ENCODE peak calls at places on chromosomes 1 and 21, in six cellular contexts. One of them, this sample, is unnamed.

GRCh38 chr1:204842892-204843291 is 27.8 kb upstream of the NFASC start:
- DNase-seq in ascending aorta: no peak
- DNase-seq in NCI-H1105 treated with DMSO at 0.1 percent for 48 hours: no peak
- DNase-seq in C1 segment of cervical spinal cord: peak; percentile 56
- DNase-seq in COR-L47: no peak
- DNase-seq in NCI-H510A treated with DMSO at 0.1 percent for 48 hours: peak; percentile 53
- DNase-seq in this sample: peak; percentile 90

GRCh38 chr1:5943373-5944068 is 48.7 kb downstream of the NPHP4 start:
- DNase-seq in ascending aorta: no peak
- DNase-seq in NCI-H1105 treated with DMSO at 0.1 percent for 48 hours: no peak
- DNase-seq in C1 segment of cervical spinal cord: no peak
- DNase-seq in COR-L47: no peak
- DNase-seq in NCI-H510A treated with DMSO at 0.1 percent for 48 hours: no peak
- DNase-seq in this sample: no peak

GRCh38 chr1:26887125-26887524 is 3.0 kb downstream of the GPN2 start:
- DNase-seq in ascending aorta: no peak
- DNase-seq in NCI-H1105 treated with DMSO at 0.1 percent for 48 hours: no peak
- DNase-seq in C1 segment of cervical spinal cord: no peak
- DNase-seq in COR-L47: no peak
- DNase-seq in NCI-H510A treated with DMSO at 0.1 percent for 48 hours: no peak
- DNase-seq in this sample: peak; percentile 53

GRCh38 chr21:15370576-15370975 is 305.8 kb upstream of the NRIP1 start:
- DNase-seq in ascending aorta: no peak
- DNase-seq in NCI-H1105 treated with DMSO at 0.1 percent for 48 hours: no peak
- DNase-seq in C1 segment of cervical spinal cord: no peak
- DNase-seq in COR-L47: no peak
- DNase-seq in NCI-H510A treated with DMSO at 0.1 percent for 48 hours: no peak
- DNase-seq in this sample: no peak

GRCh38 chr1:1212780-1213152 is 1.2 kb downstream of the TNFRSF4 start:
- DNase-seq in ascending aorta: no peak
- DNase-seq in NCI-H1105 treated with DMSO at 0.1 percent for 48 hours: no peak
- DNase-seq in C1 segment of cervical spinal cord: no peak
- DNase-seq in COR-L47: no peak
- DNase-seq in NCI-H510A treated with DMSO at 0.1 percent for 48 hours: no peak
- DNase-seq in this sample: peak; percentile 66

GRCh38 chr1:14215151-14215550 is 383.3 kb upstream of the KAZN start:
- DNase-seq in ascending aorta: no peak
- DNase-seq in NCI-H1105 treated with DMSO at 0.1 percent for 48 hours: no peak
- DNase-seq in C1 segment of cervical spinal cord: no peak
- DNase-seq in COR-L47: no peak
- DNase-seq in NCI-H510A treated with DMSO at 0.1 percent for 48 hours: no peak
- DNase-seq in this sample: no peak

GRCh38 chr1:208198271-208198670 is 45.9 kb downstream of the PLXNA2 start:
- DNase-seq in ascending aorta: no peak
- DNase-seq in NCI-H1105 treated with DMSO at 0.1 percent for 48 hours: no peak
- DNase-seq in C1 segment of cervical spinal cord: no peak
- DNase-seq in COR-L47: no peak
- DNase-seq in NCI-H510A treated with DMSO at 0.1 percent for 48 hours: no peak
- DNase-seq in this sample: no peak

GRCh38 chr1:12296623-12297022 is 66.8 kb downstream of the VPS13D start:
- DNase-seq in ascending aorta: no peak
- DNase-seq in NCI-H1105 treated with DMSO at 0.1 percent for 48 hours: no peak
- DNase-seq in C1 segment of cervical spinal cord: no peak
- DNase-seq in COR-L47: no peak
- DNase-seq in NCI-H510A treated with DMSO at 0.1 percent for 48 hours: no peak
- DNase-seq in this sample: no peak